ENCODE peak calls at places on chromosomes 13 and 19, in eight cellular contexts. M is fibroblast of mammary gland; Y is right cardiac atrium; B is GM04504; Q is KG1; F is glutamatergic neuron; C is HFF-Myc; J is CD4-positive, alpha-beta memory T cell. W is an unnamed sample.

GRCh38 chr19:29121684-29122083 is 91.3 kb downstream of the UQCRFS1 start:
- DNase-seq in C (no peak), F (peak), M (peak), J (no peak), Q (no peak), Y (no peak), B (no peak), W (no peak)

GRCh38 chr13:60619461-60619860 is 222.4 kb downstream of the TDRD3 start:
- DNase-seq in C (no peak), J (no peak), M (no peak), F (no peak), B (no peak), Y (no peak), Q (no peak), W (no peak)

GRCh38 chr13:56888455-56888854 is 252.3 kb upstream of the PRR20A start:
- DNase-seq in F (no peak), J (no peak), Q (no peak), M (no peak), Y (no peak), C (no peak), B (no peak), W (no peak)

GRCh38 chr13:108176685-108177274 is 38.6 kb downstream of the LIG4 start:
- DNase-seq in Q (no peak), J (peak), Y (no peak), M (peak), F (peak), C (no peak), B (no peak), W (peak)

GRCh38 chr13:113758651-113759524 is at the start of gene TMEM255B:
- DNase-seq in C (no peak), Q (no peak), M (peak), F (peak), Y (peak), B (peak), J (peak), W (peak)

GRCh38 chr13:97018029-97018819 is 23.9 kb upstream of the OXGR1 start:
- DNase-seq in F (peak), Y (no peak), C (peak), J (peak), M (peak), B (no peak), Q (peak), W (peak)

GRCh38 chr13:60627071-60627686 is 230.2 kb downstream of the TDRD3 start:
- DNase-seq in Y (no peak), F (peak), M (peak), C (no peak), J (no peak), B (no peak), Q (peak), W (no peak)

GRCh38 chr19:41981724-41982123 is 12.3 kb downstream of the ATP1A3 start:
- DNase-seq in C (no peak), Y (no peak), B (no peak), Q (no peak), M (no peak), F (no peak), J (no peak), W (no peak)

GRCh38 chr13:50611117-50611781 is 232.2 kb downstream of the DLEU7 start:
- DNase-seq in C (no peak), Y (no peak), M (no peak), J (peak), Q (no peak), F (no peak), B (no peak), W (no peak)

GRCh38 chr19:1073063-1073955 is 6.3 kb downstream of the ARHGAP45 start:
- DNase-seq in J (no peak), M (no peak), Y (no peak), C (no peak), F (no peak), Q (no peak), B (no peak), W (no peak)

GRCh38 chr19:38619361-38620174 is 580 bp downstream of the EIF3K start:
- DNase-seq in Y (no peak), B (no peak), Q (no peak), J (no peak), M (no peak), C (no peak), F (no peak), W (no peak)

GRCh38 chr19:22945560-22945959 is 57.4 kb downstream of the ZNF728 start:
- DNase-seq in M (peak), C (no peak), B (no peak), Y (no peak), Q (no peak), F (no peak), J (no peak), W (no peak)

GRCh38 chr19:40589723-40590429 is 11.3 kb upstream of the LTBP4 start:
- DNase-seq in B (no peak), J (no peak), Y (no peak), Q (no peak), C (no peak), F (no peak), M (no peak), W (no peak)

GRCh38 chr19:17996826-17997316 is 11.1 kb upstream of the ARRDC2 start:
- DNase-seq in B (peak), M (peak), Q (peak), F (peak), C (no peak), J (peak), Y (peak), W (peak)

W was measured in immature natural killer cell.